ENCODE peak calls at places on chromosomes 13 and 19, in five cellular contexts. One of them, this sample, is unnamed.

GRCh38 chr19:17125728-17126677 is 50.4 kb downstream of the MYO9B start:
- DNase-seq in T1000: no peak
- DNase-seq in HL-60: peak
- DNase-seq in mucosa of descending colon: peak
- DNase-seq in hypothalamus: peak
- DNase-seq in this sample: no peak

GRCh38 chr19:2488942-2489731 is 13.2 kb downstream of the GADD45B start:
- DNase-seq in T1000: no peak
- DNase-seq in HL-60: no peak
- DNase-seq in mucosa of descending colon: peak
- DNase-seq in hypothalamus: peak
- DNase-seq in this sample: no peak

GRCh38 chr19:9917322-9917721 is 19.0 kb downstream of the OLFM2 start:
- DNase-seq in T1000: no peak
- DNase-seq in HL-60: no peak
- DNase-seq in mucosa of descending colon: no peak
- DNase-seq in hypothalamus: no peak
- DNase-seq in this sample: no peak

GRCh38 chr13:33485247-33485646 is 199.7 kb upstream of the STARD13 start:
- DNase-seq in T1000: no peak
- DNase-seq in HL-60: no peak
- DNase-seq in mucosa of descending colon: no peak
- DNase-seq in hypothalamus: no peak
- DNase-seq in this sample: no peak

GRCh38 chr13:44422755-44423643 is 49.4 kb downstream of the SERP2 start:
- DNase-seq in T1000: no peak
- DNase-seq in HL-60: no peak
- DNase-seq in mucosa of descending colon: no peak
- DNase-seq in hypothalamus: no peak
- DNase-seq in this sample: no peak

GRCh38 chr13:28558126-28558525 is 63.2 kb upstream of the FLT1 start:
- DNase-seq in T1000: no peak
- DNase-seq in HL-60: no peak
- DNase-seq in mucosa of descending colon: no peak
- DNase-seq in hypothalamus: no peak
- DNase-seq in this sample: no peak

GRCh38 chr13:101726681-101727080 is 274.2 kb downstream of the ITGBL1 start:
- DNase-seq in T1000: no peak
- DNase-seq in HL-60: no peak
- DNase-seq in mucosa of descending colon: no peak
- DNase-seq in hypothalamus: no peak
- DNase-seq in this sample: no peak

GRCh38 chr13:30423891-30424290 is 1.6 kb downstream of the UBE2L5 start:
- DNase-seq in T1000: no peak
- DNase-seq in HL-60: no peak
- DNase-seq in mucosa of descending colon: no peak
- DNase-seq in hypothalamus: no peak
- DNase-seq in this sample: no peak

GRCh38 chr13:51928231-51928630 is 66.5 kb downstream of the CCDC70 start:
- DNase-seq in T1000: no peak
- DNase-seq in HL-60: no peak
- DNase-seq in mucosa of descending colon: no peak
- DNase-seq in hypothalamus: no peak
- DNase-seq in this sample: no peak

GRCh38 chr13:96052655-96053002 is 572 bp downstream of the UGGT2 start:
- DNase-seq in T1000: no peak
- DNase-seq in HL-60: peak
- DNase-seq in mucosa of descending colon: no peak
- DNase-seq in hypothalamus: no peak
- DNase-seq in this sample: no peak

GRCh38 chr13:113148940-113149503 is 9.4 kb upstream of the PROZ start:
- DNase-seq in T1000: no peak
- DNase-seq in HL-60: no peak
- DNase-seq in mucosa of descending colon: no peak
- DNase-seq in hypothalamus: no peak
- DNase-seq in this sample: no peak

GRCh38 chr13:51635137-51635878 is 51.0 kb downstream of the WDFY2 start:
- DNase-seq in T1000: no peak
- DNase-seq in HL-60: no peak
- DNase-seq in mucosa of descending colon: no peak
- DNase-seq in hypothalamus: no peak
- DNase-seq in this sample: no peak

GRCh38 chr19:15021286-15022007 is 27.8 kb upstream of the CASP14 start:
- DNase-seq in T1000: no peak
- DNase-seq in HL-60: no peak
- DNase-seq in mucosa of descending colon: no peak
- DNase-seq in hypothalamus: no peak
- DNase-seq in this sample: no peak

GRCh38 chr13:33611016-33611805 is 206.7 kb upstream of the RFC3 start:
- DNase-seq in T1000: no peak
- DNase-seq in HL-60: no peak
- DNase-seq in mucosa of descending colon: no peak
- DNase-seq in hypothalamus: peak
- DNase-seq in this sample: no peak

GRCh38 chr19:2101417-2102335 is 5.0 kb downstream of the IZUMO4 start:
- DNase-seq in T1000: no peak
- DNase-seq in HL-60: no peak
- DNase-seq in mucosa of descending colon: no peak
- DNase-seq in hypothalamus: peak
- DNase-seq in this sample: no peak

GRCh38 chr19:46925548-46925950 is 64.8 kb downstream of the ARHGAP35 start:
- DNase-seq in T1000: no peak
- DNase-seq in HL-60: no peak
- DNase-seq in mucosa of descending colon: no peak
- DNase-seq in hypothalamus: no peak
- DNase-seq in this sample: peak

GRCh38 chr13:41054212-41054877 is 7.0 kb upstream of the WBP4 start:
- DNase-seq in T1000: no peak
- DNase-seq in HL-60: no peak
- DNase-seq in mucosa of descending colon: no peak
- DNase-seq in hypothalamus: no peak
- DNase-seq in this sample: no peak

GRCh38 chr19:44111910-44112463 is 1.2 kb upstream of the ZNF225 start:
- DNase-seq in T1000: peak
- DNase-seq in HL-60: no peak
- DNase-seq in mucosa of descending colon: no peak
- DNase-seq in hypothalamus: no peak
- DNase-seq in this sample: peak

GRCh38 chr19:48685583-48685982 is 10.2 kb upstream of the FUT2 start:
- DNase-seq in T1000: no peak
- DNase-seq in HL-60: no peak
- DNase-seq in mucosa of descending colon: no peak
- DNase-seq in hypothalamus: no peak
- DNase-seq in this sample: no peak

GRCh38 chr13:101624210-101624922 is 171.9 kb downstream of the ITGBL1 start:
- DNase-seq in T1000: no peak
- DNase-seq in HL-60: no peak
- DNase-seq in mucosa of descending colon: no peak
- DNase-seq in hypothalamus: no peak
- DNase-seq in this sample: no peak

GRCh38 chr19:39360599-39360998 is 18.4 kb downstream of the SAMD4B start:
- DNase-seq in T1000: no peak
- DNase-seq in HL-60: no peak
- DNase-seq in mucosa of descending colon: no peak
- DNase-seq in hypothalamus: no peak
- DNase-seq in this sample: no peak

GRCh38 chr13:98098511-98098910 is 44.4 kb upstream of the FARP1 start:
- DNase-seq in T1000: no peak
- DNase-seq in HL-60: no peak
- DNase-seq in mucosa of descending colon: no peak
- DNase-seq in hypothalamus: no peak
- DNase-seq in this sample: no peak

GRCh38 chr13:31236211-31236786 is 36.5 kb downstream of the B3GLCT start:
- DNase-seq in T1000: no peak
- DNase-seq in HL-60: peak
- DNase-seq in mucosa of descending colon: no peak
- DNase-seq in hypothalamus: no peak
- DNase-seq in this sample: no peak

GRCh38 chr19:38808741-38809140 is 4.0 kb downstream of the LGALS4 start:
- DNase-seq in T1000: no peak
- DNase-seq in HL-60: no peak
- DNase-seq in mucosa of descending colon: no peak
- DNase-seq in hypothalamus: no peak
- DNase-seq in this sample: no peak

GRCh38 chr19:33100894-33101644 is 20.1 kb downstream of the GPATCH1 start:
- DNase-seq in T1000: no peak
- DNase-seq in HL-60: no peak
- DNase-seq in mucosa of descending colon: peak
- DNase-seq in hypothalamus: no peak
- DNase-seq in this sample: no peak